ENCODE peak calls at places on chromosomes 2 and 18, in six cellular contexts. One of them, this sample, is unnamed.

GRCh38 chr2:53460347-53460746 is 307.3 kb upstream of the CHAC2 start:
- DNase-seq in GM12878: no peak
- DNase-seq in K562: no peak
- DNase-seq in GM12891: no peak
- DNase-seq in H1: no peak
- DNase-seq in HepG2: peak; percentile 34
- DNase-seq in this sample: no peak

GRCh38 chr18:43392168-43392567 is 114.9 kb upstream of the SYT4 start:
- DNase-seq in GM12891: no peak
- DNase-seq in HepG2: no peak
- DNase-seq in K562: no peak
- DNase-seq in H1: no peak
- DNase-seq in GM12878: no peak
- DNase-seq in this sample: no peak

GRCh38 chr2:3462493-3463104 is 56.7 kb downstream of the ADI1 start:
- DNase-seq in HepG2: no peak
- DNase-seq in GM12878: no peak
- DNase-seq in GM12891: no peak
- DNase-seq in K562: no peak
- DNase-seq in H1: no peak
- DNase-seq in this sample: no peak

GRCh38 chr2:168490015-168490874 is 34.2 kb downstream of the CERS6 start:
- DNase-seq in GM12878: peak; percentile 92
- DNase-seq in H1: no peak
- DNase-seq in GM12891: peak; percentile 13
- DNase-seq in K562: peak; percentile 67
- DNase-seq in HepG2: peak; percentile 70
- DNase-seq in this sample: no peak

GRCh38 chr2:52194342-52194741 is 1162.4 kb upstream of the NRXN1 start:
- DNase-seq in HepG2: no peak
- DNase-seq in K562: no peak
- DNase-seq in GM12891: no peak
- DNase-seq in H1: no peak
- DNase-seq in GM12878: no peak
- DNase-seq in this sample: no peak

GRCh38 chr2:102063360-102063947 is 71.7 kb downstream of the IL1R2 start:
- DNase-seq in GM12878: no peak
- DNase-seq in K562: peak; percentile 8
- DNase-seq in GM12891: no peak
- DNase-seq in H1: no peak
- DNase-seq in HepG2: no peak
- DNase-seq in this sample: no peak

GRCh38 chr2:119435148-119435952 is 3.7 kb downstream of the TMEM37 start:
- DNase-seq in GM12878: no peak
- DNase-seq in HepG2: no peak
- DNase-seq in H1: no peak
- DNase-seq in K562: no peak
- DNase-seq in GM12891: no peak
- DNase-seq in this sample: no peak

GRCh38 chr18:13565228-13565627 is 161.1 kb downstream of the FAM210A start:
- DNase-seq in HepG2: no peak
- DNase-seq in GM12878: no peak
- DNase-seq in GM12891: no peak
- DNase-seq in H1: no peak
- DNase-seq in K562: no peak
- DNase-seq in this sample: no peak

GRCh38 chr2:218863021-218863520 is 3.5 kb downstream of the WNT6 start:
- DNase-seq in GM12878: no peak
- DNase-seq in GM12891: no peak
- DNase-seq in HepG2: no peak
- DNase-seq in K562: no peak
- DNase-seq in H1: no peak
- DNase-seq in this sample: no peak

GRCh38 chr18:75489493-75490190 is 62.1 kb upstream of the SMIM21 start:
- DNase-seq in H1: no peak
- DNase-seq in HepG2: peak; percentile 7
- DNase-seq in GM12878: no peak
- DNase-seq in GM12891: no peak
- DNase-seq in K562: no peak
- DNase-seq in this sample: no peak

GRCh38 chr2:136858656-136859055 is 93.3 kb downstream of the THSD7B start:
- DNase-seq in HepG2: no peak
- DNase-seq in GM12878: no peak
- DNase-seq in H1: no peak
- DNase-seq in GM12891: no peak
- DNase-seq in K562: no peak
- DNase-seq in this sample: no peak

DNA sequence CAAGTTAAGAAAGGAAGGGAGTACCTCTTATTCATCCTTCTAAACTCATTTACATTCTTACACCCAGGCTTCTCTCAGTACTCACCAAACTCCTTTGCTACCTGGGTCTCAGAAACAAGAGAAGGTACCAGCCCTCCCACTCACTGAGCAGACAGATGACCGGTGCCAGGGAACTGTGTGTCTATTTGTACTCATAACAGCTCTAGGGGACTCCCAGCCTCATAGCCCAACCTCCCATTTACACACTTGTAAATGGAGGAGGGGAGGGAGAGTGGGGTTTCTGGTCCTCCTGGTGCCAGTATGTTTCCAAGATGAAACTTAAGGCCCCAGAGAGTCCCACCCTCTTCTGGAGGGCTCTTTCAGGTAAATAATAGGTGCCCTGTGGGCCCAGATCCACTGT is 42.8 kb upstream of the SIGLEC15 start:
- DNase-seq in GM12878: no peak
- DNase-seq in H1: no peak
- DNase-seq in K562: no peak
- DNase-seq in GM12891: no peak
- DNase-seq in HepG2: no peak
- DNase-seq in this sample: no peak
- TF ChIP-seq POLR2AphosphoS5 in GM12878: no peak
- TF ChIP-seq POLR2AphosphoS5 in H1: no peak
- TF ChIP-seq POLR2AphosphoS5 in K562: no peak
- TF ChIP-seq POLR2AphosphoS5 in GM12891: no peak
- TF ChIP-seq POLR2AphosphoS5 in HepG2: no peak
- TF ChIP-seq POLR2AphosphoS5 in this sample: no peak

DNA sequence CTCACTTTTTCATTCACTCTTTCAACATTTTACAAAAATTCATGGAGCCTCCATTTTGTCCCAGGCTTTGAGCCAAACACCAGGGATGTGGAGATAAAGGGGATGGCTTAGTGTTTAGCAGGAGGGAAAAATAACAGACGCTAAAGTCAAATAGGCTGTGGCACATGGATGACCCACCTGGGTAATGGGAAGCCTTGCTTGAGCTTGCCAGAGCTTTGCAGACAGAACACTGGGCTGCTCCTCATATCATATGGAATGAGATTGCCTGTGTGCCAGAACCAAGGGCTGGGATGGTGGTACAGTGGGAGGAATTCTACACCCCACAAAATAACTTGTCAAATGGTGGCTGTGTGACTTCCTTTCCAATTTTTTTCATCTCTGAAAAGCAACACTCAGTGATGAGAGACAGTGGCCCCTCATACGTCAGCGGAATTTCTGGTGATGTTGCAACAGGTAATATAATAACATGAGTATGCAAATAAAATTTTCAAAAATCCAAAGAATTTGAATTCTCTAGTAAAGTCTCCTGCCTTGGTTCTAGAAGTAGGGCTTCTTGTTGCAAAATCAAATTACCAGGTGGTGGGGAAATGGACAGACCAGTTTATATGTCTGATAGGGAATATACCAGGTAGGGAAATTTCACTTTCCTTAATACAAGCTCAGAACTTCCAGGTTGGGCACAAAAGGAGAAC is 252.9 kb downstream of the CLIP4 start:
- DNase-seq in K562: no peak
- DNase-seq in GM12878: no peak
- DNase-seq in GM12891: no peak
- DNase-seq in HepG2: no peak
- DNase-seq in H1: no peak
- DNase-seq in this sample: no peak
- TF ChIP-seq TAF1 in K562: no peak
- TF ChIP-seq TAF1 in GM12878: no peak
- TF ChIP-seq TAF1 in GM12891: no peak
- TF ChIP-seq TAF1 in HepG2: no peak
- TF ChIP-seq TAF1 in H1: no peak
- TF ChIP-seq TAF1 in this sample: no peak

GRCh38 chr2:207935121-207935990 is 90.0 kb downstream of the PLEKHM3 start:
- DNase-seq in GM12891: no peak
- DNase-seq in K562: no peak
- DNase-seq in H1: no peak
- DNase-seq in GM12878: no peak
- DNase-seq in HepG2: peak; percentile 43
- DNase-seq in this sample: no peak
- TF ChIP-seq POLR2A in GM12891: no peak
- TF ChIP-seq POLR2A in K562: no peak
- TF ChIP-seq POLR2A in H1: no peak
- TF ChIP-seq POLR2A in GM12878: no peak
- TF ChIP-seq POLR2A in HepG2: no peak
- TF ChIP-seq POLR2A in this sample: no peak

GRCh38 chr2:27362678-27363420 is 6.3 kb upstream of the GTF3C2 start:
- DNase-seq in GM12878: no peak
- DNase-seq in GM12891: no peak
- DNase-seq in H1: no peak
- DNase-seq in K562: no peak
- DNase-seq in HepG2: no peak
- DNase-seq in this sample: no peak
- TF ChIP-seq POLR2AphosphoS5 in GM12878: no peak
- TF ChIP-seq POLR2AphosphoS5 in GM12891: no peak
- TF ChIP-seq POLR2AphosphoS5 in H1: no peak
- TF ChIP-seq POLR2AphosphoS5 in K562: no peak
- TF ChIP-seq POLR2AphosphoS5 in HepG2: peak; percentile 63
- TF ChIP-seq POLR2AphosphoS5 in this sample: no peak

GRCh38 chr2:105455488-105455991 is 56.7 kb upstream of the FHL2 start:
- DNase-seq in K562: peak; percentile 32
- DNase-seq in H1: no peak
- DNase-seq in GM12878: no peak
- DNase-seq in GM12891: no peak
- DNase-seq in HepG2: peak; percentile 70
- DNase-seq in this sample: no peak

GRCh38 chr2:105451571-105452140 is 52.8 kb upstream of the FHL2 start:
- DNase-seq in GM12878: no peak
- DNase-seq in H1: no peak
- DNase-seq in K562: no peak
- DNase-seq in GM12891: no peak
- DNase-seq in HepG2: no peak
- DNase-seq in this sample: no peak

GRCh38 chr2:105458076-105458475 is 59.2 kb upstream of the FHL2 start:
- DNase-seq in H1: no peak
- DNase-seq in HepG2: no peak
- DNase-seq in GM12878: no peak
- DNase-seq in K562: no peak
- DNase-seq in GM12891: no peak
- DNase-seq in this sample: no peak

GRCh38 chr2:105450495-105450894 is 51.6 kb upstream of the FHL2 start:
- DNase-seq in HepG2: no peak
- DNase-seq in K562: no peak
- DNase-seq in H1: no peak
- DNase-seq in GM12878: no peak
- DNase-seq in GM12891: no peak
- DNase-seq in this sample: no peak

GRCh38 chr2:105454801-105455485 is 56.1 kb upstream of the FHL2 start:
- DNase-seq in HepG2: peak; percentile 55
- DNase-seq in GM12878: peak; percentile 1
- DNase-seq in K562: peak; percentile 54
- DNase-seq in GM12891: no peak
- DNase-seq in H1: no peak
- DNase-seq in this sample: no peak
- TF ChIP-seq TAF1 in HepG2: no peak
- TF ChIP-seq TAF1 in GM12878: no peak
- TF ChIP-seq TAF1 in K562: no peak
- TF ChIP-seq TAF1 in GM12891: no peak
- TF ChIP-seq TAF1 in H1: no peak
- TF ChIP-seq TAF1 in this sample: no peak

GRCh38 chr2:32119161-32119560 is 46.5 kb upstream of the SLC30A6 start:
- DNase-seq in GM12878: no peak
- DNase-seq in H1: no peak
- DNase-seq in GM12891: no peak
- DNase-seq in K562: no peak
- DNase-seq in HepG2: no peak
- DNase-seq in this sample: no peak
- TF ChIP-seq POLR2A in GM12878: no peak
- TF ChIP-seq POLR2A in H1: no peak
- TF ChIP-seq POLR2A in GM12891: no peak
- TF ChIP-seq POLR2A in K562: no peak
- TF ChIP-seq POLR2A in HepG2: no peak
- TF ChIP-seq POLR2A in this sample: no peak

GRCh38 chr18:77014538-77014937 is 118.0 kb downstream of the MBP start:
- DNase-seq in HepG2: no peak
- DNase-seq in H1: no peak
- DNase-seq in GM12878: no peak
- DNase-seq in GM12891: no peak
- DNase-seq in K562: no peak
- DNase-seq in this sample: no peak

GRCh38 chr18:77015176-77015575 is 117.4 kb downstream of the MBP start:
- DNase-seq in GM12891: no peak
- DNase-seq in GM12878: no peak
- DNase-seq in K562: no peak
- DNase-seq in H1: no peak
- DNase-seq in HepG2: no peak
- DNase-seq in this sample: no peak

GRCh38 chr18:77012751-77013550 is 119.6 kb downstream of the MBP start:
- DNase-seq in HepG2: no peak
- DNase-seq in H1: no peak
- DNase-seq in GM12891: no peak
- DNase-seq in GM12878: no peak
- DNase-seq in K562: no peak
- DNase-seq in this sample: no peak

GRCh38 chr18:77012120-77012519 is 120.5 kb downstream of the MBP start:
- DNase-seq in HepG2: no peak
- DNase-seq in H1: no peak
- DNase-seq in GM12891: no peak
- DNase-seq in GM12878: no peak
- DNase-seq in K562: no peak
- DNase-seq in this sample: no peak

DNA sequence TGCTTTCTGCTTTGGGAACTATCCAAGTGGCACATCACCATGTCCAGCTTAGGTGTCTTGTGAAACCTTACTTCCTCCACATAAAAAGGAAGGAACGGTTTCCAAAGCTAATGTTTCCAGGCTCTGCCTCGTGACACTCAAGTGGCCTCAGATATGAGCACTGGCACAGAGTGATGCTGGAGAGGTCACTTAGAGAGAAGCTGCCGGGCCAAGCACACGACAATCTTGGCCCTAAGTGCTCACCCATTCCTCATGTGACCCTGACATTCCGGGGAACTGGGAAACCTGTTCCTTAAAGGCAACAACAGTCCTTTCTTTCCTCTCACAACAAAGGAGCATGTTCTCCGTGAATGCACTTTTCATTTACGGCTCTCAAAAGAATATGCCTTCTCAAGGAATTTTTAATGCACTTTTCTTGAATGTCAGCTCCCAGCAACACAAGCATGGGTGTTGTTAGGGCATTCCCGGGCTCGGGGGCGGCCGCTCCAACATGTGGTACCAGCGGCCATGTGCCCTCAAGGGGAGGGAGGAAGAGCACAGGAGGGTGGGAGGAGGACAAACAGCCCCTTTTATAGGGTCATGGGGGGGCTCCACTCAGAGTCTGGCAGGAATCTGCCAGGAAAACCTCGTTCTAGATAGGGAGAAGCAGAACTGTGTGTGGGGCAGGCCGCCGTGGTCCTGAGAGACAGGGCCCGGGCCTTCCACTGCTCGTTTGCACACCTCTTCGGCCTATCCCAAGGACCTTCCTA is 118.6 kb downstream of the MBP start:
- DNase-seq in GM12891: no peak
- DNase-seq in HepG2: no peak
- DNase-seq in H1: no peak
- DNase-seq in K562: no peak
- DNase-seq in GM12878: no peak
- DNase-seq in this sample: no peak
- TF ChIP-seq POLR2AphosphoS5 in GM12891: no peak
- TF ChIP-seq POLR2AphosphoS5 in HepG2: no peak
- TF ChIP-seq POLR2AphosphoS5 in H1: no peak
- TF ChIP-seq POLR2AphosphoS5 in K562: no peak
- TF ChIP-seq POLR2AphosphoS5 in GM12878: no peak
- TF ChIP-seq POLR2AphosphoS5 in this sample: no peak